ENCODE peak calls at places on chromosome 7, in eight cellular contexts. C is left ventricle myocardium inferior, G is A549, X is GM12878, N is fibroblast of lung, O is ovary, F is uterus, E is psoas muscle. Y is an unnamed sample.

GRCh38 chr7:13826752-13827151 is 162.7 kb downstream of the ETV1 start:
- DNase-seq in C (no peak), G (no peak), X (no peak), N (peak), O (no peak), F (no peak), E (no peak), Y (no peak)

GRCh38 chr7:98420966-98421612 is 20.2 kb upstream of the BAIAP2L1 start:
- DNase-seq in C (peak), G (peak), X (no peak), N (peak), O (peak), F (no peak), E (no peak), Y (no peak)

GRCh38 chr7:42236266-42237161 is 495 bp downstream of the GLI3 start:
- DNase-seq in C (peak), G (peak), X (no peak), N (peak), O (peak), F (peak), E (peak), Y (peak)

GRCh38 chr7:150716368-150716767 is at the start of gene GIMAP1:
- DNase-seq in C (peak), G (no peak), X (no peak), N (no peak), O (no peak), F (peak), E (peak), Y (no peak)

GRCh38 chr7:68707958-68708357 is 890.3 kb upstream of the AUTS2 start:
- DNase-seq in C (no peak), G (no peak), X (no peak), N (no peak), O (no peak), F (no peak), E (no peak), Y (no peak)

GRCh38 chr7:135481600-135481979 is 28.3 kb downstream of the CNOT4 start:
- DNase-seq in C (no peak), G (no peak), X (no peak), N (no peak), O (no peak), F (no peak), E (no peak), Y (no peak)

GRCh38 chr7:7786595-7786994 is 68.2 kb upstream of the RPA3 start:
- DNase-seq in C (no peak), G (no peak), X (no peak), N (no peak), O (no peak), F (no peak), E (no peak), Y (no peak)

GRCh38 chr7:50653116-50653854 is 88.1 kb upstream of the DDC start:
- DNase-seq in C (peak), G (no peak), X (no peak), N (peak), O (no peak), F (peak), E (peak), Y (peak)

GRCh38 chr7:32170838-32171237 is 100.6 kb upstream of the PDE1C start:
- DNase-seq in C (no peak), G (no peak), X (no peak), N (no peak), O (no peak), F (no peak), E (no peak), Y (no peak)

GRCh38 chr7:9124320-9124719 is 690.9 kb downstream of the NXPH1 start:
- DNase-seq in C (no peak), G (no peak), X (no peak), N (no peak), O (no peak), F (no peak), E (no peak), Y (no peak)

GRCh38 chr7:28623105-28623730 is 210.9 kb downstream of the CREB5 start:
- DNase-seq in C (no peak), G (no peak), X (no peak), N (peak), O (no peak), F (no peak), E (no peak), Y (peak)

GRCh38 chr7:76430836-76431235 is 6.1 kb downstream of the ZP3 start:
- DNase-seq in C (no peak), G (no peak), X (no peak), N (no peak), O (no peak), F (no peak), E (no peak), Y (no peak)

GRCh38 chr7:94054130-94054529 is 50.0 kb upstream of the BET1 start:
- DNase-seq in C (no peak), G (no peak), X (no peak), N (no peak), O (no peak), F (no peak), E (no peak), Y (no peak)

GRCh38 chr7:121504478-121504877 is 108.4 kb upstream of the FAM3C start:
- DNase-seq in C (no peak), G (peak), X (no peak), N (peak), O (no peak), F (peak), E (no peak), Y (peak)

GRCh38 chr7:37113661-37114355 is 334.9 kb downstream of the ELMO1 start:
- DNase-seq in C (no peak), G (no peak), X (no peak), N (peak), O (no peak), F (no peak), E (no peak), Y (peak)

GRCh38 chr7:23662983-23663313 is 17.1 kb upstream of the FAM221A start:
- DNase-seq in C (no peak), G (no peak), X (no peak), N (no peak), O (no peak), F (no peak), E (no peak), Y (no peak)

GRCh38 chr7:47480576-47481538 is 101.1 kb downstream of the TNS3 start:
- DNase-seq in C (no peak), G (no peak), X (peak), N (no peak), O (no peak), F (no peak), E (no peak), Y (no peak)

GRCh38 chr7:47479821-47480575 is 101.9 kb downstream of the TNS3 start:
- DNase-seq in C (no peak), G (no peak), X (no peak), N (no peak), O (no peak), F (no peak), E (no peak), Y (no peak)

GRCh38 chr7:47482013-47482761 is 99.7 kb downstream of the TNS3 start:
- DNase-seq in C (no peak), G (no peak), X (no peak), N (peak), O (no peak), F (no peak), E (no peak), Y (peak)

GRCh38 chr7:47483604-47484273 is 98.2 kb downstream of the TNS3 start:
- DNase-seq in C (no peak), G (no peak), X (no peak), N (peak), O (no peak), F (peak), E (no peak), Y (no peak)

GRCh38 chr7:47481656-47482012 is 100.3 kb downstream of the TNS3 start:
- DNase-seq in C (no peak), G (no peak), X (no peak), N (no peak), O (no peak), F (no peak), E (no peak), Y (no peak)
- H3K4me3 ChIP-seq in C (peak), G (no peak), X (no peak), N (no peak), O (no peak), F (no peak), E (no peak), Y (no peak)

GRCh38 chr7:35038340-35038738 is 1.1 kb upstream of the DPY19L1 start:
- DNase-seq in C (no peak), G (no peak), X (no peak), N (no peak), O (no peak), F (no peak), E (no peak), Y (no peak)

GRCh38 chr7:35037526-35038339 is 448 bp upstream of the DPY19L1 start:
- DNase-seq in C (peak), G (peak), X (no peak), N (peak), O (peak), F (peak), E (peak), Y (peak)

GRCh38 chr7:35037211-35037525 is at the start of gene DPY19L1:
- DNase-seq in C (no peak), G (no peak), X (no peak), N (no peak), O (no peak), F (no peak), E (no peak), Y (no peak)

GRCh38 chr7:35035511-35035921 is 1.8 kb downstream of the DPY19L1 start:
- DNase-seq in C (no peak), G (peak), X (no peak), N (peak), O (no peak), F (no peak), E (no peak), Y (peak)

DNA sequence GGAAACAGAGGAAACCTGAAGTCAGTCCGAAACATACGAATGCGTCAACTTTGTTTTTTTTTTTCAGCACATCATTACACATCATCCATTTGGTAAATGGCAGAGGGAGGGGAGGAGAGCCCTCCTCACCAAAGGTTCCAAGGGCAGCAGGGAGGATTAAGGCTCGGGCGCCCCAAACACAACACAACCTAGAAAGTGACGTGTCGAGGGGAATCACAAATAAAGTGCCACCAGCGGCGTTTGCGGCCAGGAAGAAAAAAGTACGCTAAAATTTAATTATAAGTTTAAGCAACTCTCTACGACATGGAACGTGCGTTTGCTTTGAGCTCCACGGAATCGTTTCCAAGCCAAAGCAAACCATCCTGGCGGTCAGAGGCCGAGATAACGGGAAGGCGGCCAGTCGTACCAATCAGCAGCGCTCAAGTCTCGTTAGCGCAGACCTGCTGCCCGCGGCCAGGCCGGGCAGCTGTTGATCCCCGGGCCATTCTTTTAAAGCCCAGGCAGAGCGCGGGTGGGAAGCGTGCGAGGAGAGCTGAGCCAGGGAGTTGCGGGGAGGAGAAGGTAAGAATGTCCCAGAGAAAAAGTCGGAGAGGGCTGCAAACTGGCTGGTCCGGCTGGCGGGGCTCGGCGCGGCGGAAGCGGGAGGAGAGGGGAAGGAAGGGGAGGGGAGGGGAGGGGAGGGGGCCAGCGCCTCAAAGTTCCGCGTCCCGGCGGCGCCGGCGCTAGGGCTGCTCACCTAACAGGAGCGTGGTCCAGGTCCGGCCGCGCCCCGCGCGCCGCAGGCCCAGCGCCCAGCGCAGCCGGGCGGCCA is 719 bp downstream of the DPY19L1 start:
- DNase-seq in C (peak), G (peak), X (no peak), N (peak), O (peak), F (peak), E (peak), Y (peak)
- H3K27ac ChIP-seq in C (peak), G (peak), X (no peak), N (peak), O (peak), F (peak), E (peak), Y (peak)

DNA sequence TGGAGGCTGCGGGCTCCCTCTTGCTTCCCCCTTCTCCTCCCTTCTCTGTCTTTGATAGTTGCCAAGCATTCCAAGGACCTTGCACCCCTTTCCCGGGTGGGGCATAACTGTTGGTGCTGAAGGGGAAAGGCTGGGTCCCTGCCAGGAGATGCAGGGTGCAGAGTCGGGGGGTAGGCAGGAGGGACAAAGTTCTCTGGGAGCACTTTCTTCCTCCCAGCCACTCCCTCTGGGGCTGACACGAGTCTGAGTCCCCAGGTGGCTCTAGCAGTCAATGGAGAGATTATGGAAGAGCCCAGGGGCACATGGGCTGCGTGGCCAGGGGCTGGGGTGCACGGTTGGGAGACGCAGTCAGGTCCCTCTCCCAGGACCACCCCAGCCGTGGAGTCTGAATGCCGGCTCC is 2.1 kb downstream of the CLDN15 start:
- DNase-seq in C (no peak), G (no peak), X (no peak), N (no peak), O (no peak), F (no peak), E (no peak), Y (no peak)
- H3K4me3 ChIP-seq in C (no peak), G (no peak), X (no peak), N (no peak), O (no peak), F (no peak), E (no peak), Y (no peak)

DNA sequence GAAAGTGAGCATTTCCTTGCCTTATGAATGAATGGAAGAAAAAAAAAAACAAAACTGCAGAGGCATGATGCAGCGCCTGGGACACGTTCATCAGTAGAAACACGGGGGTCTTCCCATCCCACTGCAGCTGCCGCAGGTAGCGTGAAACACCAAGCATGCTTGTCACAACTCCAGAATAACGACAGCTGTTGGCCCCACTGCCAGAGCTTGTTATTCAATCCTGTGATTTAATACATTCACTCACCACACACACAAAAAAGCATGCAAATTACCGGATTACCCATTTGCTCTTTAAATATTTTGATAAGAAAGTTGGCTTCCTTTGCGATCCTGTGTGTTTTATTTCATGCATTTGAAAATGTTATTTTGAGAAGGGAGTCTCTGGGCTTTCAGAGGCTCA is 48.5 kb upstream of the GNA12 start:
- DNase-seq in C (no peak), G (no peak), X (no peak), N (no peak), O (no peak), F (no peak), E (no peak), Y (no peak)
- H3K27ac ChIP-seq in C (no peak), G (no peak), X (no peak), N (no peak), O (no peak), F (no peak), E (no peak), Y (no peak)